ENCODE peak calls at places on chromosomes 5 and 9, in six cellular contexts. One of them, this sample, is unnamed.

GRCh38 chr5:143717400-143717799 is 94.6 kb upstream of the HMHB1 start:
- DNase-seq in skeletal muscle cell: peak
- DNase-seq in coronary artery: no peak
- DNase-seq in effector memory CD4-positive, alpha-beta T cell: no peak
- DNase-seq in foreskin fibroblast: peak
- DNase-seq in SW 1271: no peak
- DNase-seq in this sample: peak

GRCh38 chr9:127918201-127919107 is 1.6 kb upstream of the ST6GALNAC4 start:
- DNase-seq in skeletal muscle cell: no peak
- DNase-seq in SW 1271: no peak
- DNase-seq in coronary artery: no peak
- DNase-seq in foreskin fibroblast: no peak
- DNase-seq in effector memory CD4-positive, alpha-beta T cell: no peak
- DNase-seq in this sample: no peak

GRCh38 chr5:69129413-69129812 is 35.6 kb downstream of the SLC30A5 start:
- DNase-seq in effector memory CD4-positive, alpha-beta T cell: no peak
- DNase-seq in skeletal muscle cell: peak
- DNase-seq in coronary artery: no peak
- DNase-seq in foreskin fibroblast: peak
- DNase-seq in SW 1271: no peak
- DNase-seq in this sample: peak

GRCh38 chr5:96961053-96961452 is 25.2 kb downstream of the LNPEP start:
- DNase-seq in effector memory CD4-positive, alpha-beta T cell: no peak
- DNase-seq in foreskin fibroblast: no peak
- DNase-seq in skeletal muscle cell: no peak
- DNase-seq in SW 1271: no peak
- DNase-seq in coronary artery: no peak
- DNase-seq in this sample: no peak

GRCh38 chr5:133247881-133248642 is 196.2 kb downstream of the HSPA4 start:
- DNase-seq in effector memory CD4-positive, alpha-beta T cell: no peak
- DNase-seq in skeletal muscle cell: peak
- DNase-seq in coronary artery: no peak
- DNase-seq in foreskin fibroblast: no peak
- DNase-seq in SW 1271: no peak
- DNase-seq in this sample: no peak

GRCh38 chr5:5418006-5418405 is 4.5 kb upstream of the ICE1 start:
- DNase-seq in effector memory CD4-positive, alpha-beta T cell: no peak
- DNase-seq in SW 1271: no peak
- DNase-seq in skeletal muscle cell: no peak
- DNase-seq in coronary artery: no peak
- DNase-seq in foreskin fibroblast: no peak
- DNase-seq in this sample: no peak

GRCh38 chr5:75412111-75412990 is 75.3 kb downstream of the HMGCR start:
- DNase-seq in foreskin fibroblast: no peak
- DNase-seq in skeletal muscle cell: peak
- DNase-seq in SW 1271: no peak
- DNase-seq in coronary artery: no peak
- DNase-seq in effector memory CD4-positive, alpha-beta T cell: no peak
- DNase-seq in this sample: peak

GRCh38 chr9:136103651-136104487 is 8.8 kb upstream of the NACC2 start:
- DNase-seq in skeletal muscle cell: no peak
- DNase-seq in coronary artery: no peak
- DNase-seq in foreskin fibroblast: no peak
- DNase-seq in SW 1271: no peak
- DNase-seq in effector memory CD4-positive, alpha-beta T cell: no peak
- DNase-seq in this sample: no peak

GRCh38 chr5:139494832-139495231 is 12.3 kb upstream of the STING1 start:
- DNase-seq in SW 1271: no peak
- DNase-seq in skeletal muscle cell: no peak
- DNase-seq in effector memory CD4-positive, alpha-beta T cell: no peak
- DNase-seq in coronary artery: no peak
- DNase-seq in foreskin fibroblast: peak
- DNase-seq in this sample: peak

GRCh38 chr5:72465068-72465467 is 42.1 kb downstream of the ZNF366 start:
- DNase-seq in coronary artery: no peak
- DNase-seq in skeletal muscle cell: no peak
- DNase-seq in foreskin fibroblast: no peak
- DNase-seq in SW 1271: no peak
- DNase-seq in effector memory CD4-positive, alpha-beta T cell: no peak
- DNase-seq in this sample: no peak

GRCh38 chr5:8363133-8363532 is 494.2 kb downstream of the MTRR start:
- DNase-seq in skeletal muscle cell: no peak
- DNase-seq in coronary artery: no peak
- DNase-seq in effector memory CD4-positive, alpha-beta T cell: no peak
- DNase-seq in foreskin fibroblast: no peak
- DNase-seq in SW 1271: no peak
- DNase-seq in this sample: no peak

GRCh38 chr5:56506586-56506985 is 273.5 kb upstream of the ANKRD55 start:
- DNase-seq in foreskin fibroblast: peak
- DNase-seq in SW 1271: no peak
- DNase-seq in coronary artery: no peak
- DNase-seq in effector memory CD4-positive, alpha-beta T cell: no peak
- DNase-seq in skeletal muscle cell: no peak
- DNase-seq in this sample: peak

GRCh38 chr9:14198544-14199510 is 115.1 kb downstream of the NFIB start:
- DNase-seq in effector memory CD4-positive, alpha-beta T cell: no peak
- DNase-seq in foreskin fibroblast: no peak
- DNase-seq in coronary artery: no peak
- DNase-seq in skeletal muscle cell: no peak
- DNase-seq in SW 1271: no peak
- DNase-seq in this sample: peak

GRCh38 chr5:82785941-82786340 is 291.3 kb downstream of the TMEM167A start:
- DNase-seq in foreskin fibroblast: no peak
- DNase-seq in SW 1271: no peak
- DNase-seq in skeletal muscle cell: no peak
- DNase-seq in coronary artery: no peak
- DNase-seq in effector memory CD4-positive, alpha-beta T cell: no peak
- DNase-seq in this sample: no peak

GRCh38 chr5:1974501-1975405 is 92.0 kb upstream of the IRX4 start:
- DNase-seq in foreskin fibroblast: no peak
- DNase-seq in effector memory CD4-positive, alpha-beta T cell: no peak
- DNase-seq in coronary artery: no peak
- DNase-seq in skeletal muscle cell: no peak
- DNase-seq in SW 1271: no peak
- DNase-seq in this sample: peak

GRCh38 chr9:21864505-21864904 is 62.1 kb downstream of the MTAP start:
- DNase-seq in foreskin fibroblast: no peak
- DNase-seq in coronary artery: no peak
- DNase-seq in skeletal muscle cell: no peak
- DNase-seq in effector memory CD4-positive, alpha-beta T cell: no peak
- DNase-seq in SW 1271: no peak
- DNase-seq in this sample: no peak

GRCh38 chr5:179317411-179318192 is 27.7 kb downstream of the ADAMTS2 start:
- DNase-seq in foreskin fibroblast: no peak
- DNase-seq in SW 1271: no peak
- DNase-seq in skeletal muscle cell: no peak
- DNase-seq in coronary artery: no peak
- DNase-seq in effector memory CD4-positive, alpha-beta T cell: no peak
- DNase-seq in this sample: no peak

GRCh38 chr9:107239474-107239873 is 43.6 kb upstream of the RAD23B start:
- DNase-seq in coronary artery: no peak
- DNase-seq in effector memory CD4-positive, alpha-beta T cell: no peak
- DNase-seq in foreskin fibroblast: peak
- DNase-seq in skeletal muscle cell: no peak
- DNase-seq in SW 1271: no peak
- DNase-seq in this sample: no peak

GRCh38 chr9:14214693-14215092 is 99.2 kb downstream of the NFIB start:
- DNase-seq in effector memory CD4-positive, alpha-beta T cell: no peak
- DNase-seq in foreskin fibroblast: no peak
- DNase-seq in SW 1271: no peak
- DNase-seq in coronary artery: no peak
- DNase-seq in skeletal muscle cell: no peak
- DNase-seq in this sample: no peak

GRCh38 chr5:2861605-2862004 is 110.1 kb upstream of the IRX2 start:
- DNase-seq in effector memory CD4-positive, alpha-beta T cell: no peak
- DNase-seq in foreskin fibroblast: no peak
- DNase-seq in coronary artery: no peak
- DNase-seq in skeletal muscle cell: no peak
- DNase-seq in SW 1271: no peak
- DNase-seq in this sample: no peak

GRCh38 chr5:78500028-78500427 is 139.6 kb downstream of the SCAMP1 start:
- DNase-seq in SW 1271: no peak
- DNase-seq in effector memory CD4-positive, alpha-beta T cell: no peak
- DNase-seq in skeletal muscle cell: no peak
- DNase-seq in coronary artery: no peak
- DNase-seq in foreskin fibroblast: peak
- DNase-seq in this sample: peak

GRCh38 chr5:160198148-160198545 is 31.2 kb upstream of the FABP6 start:
- DNase-seq in effector memory CD4-positive, alpha-beta T cell: no peak
- DNase-seq in SW 1271: no peak
- DNase-seq in skeletal muscle cell: no peak
- DNase-seq in coronary artery: no peak
- DNase-seq in foreskin fibroblast: no peak
- DNase-seq in this sample: no peak

GRCh38 chr9:126637002-126637849 is 23.5 kb downstream of the LMX1B start:
- DNase-seq in foreskin fibroblast: no peak
- DNase-seq in effector memory CD4-positive, alpha-beta T cell: no peak
- DNase-seq in skeletal muscle cell: no peak
- DNase-seq in coronary artery: no peak
- DNase-seq in SW 1271: no peak
- DNase-seq in this sample: no peak

GRCh38 chr9:124392855-124393460 is 22.3 kb downstream of the PSMB7 start:
- DNase-seq in skeletal muscle cell: peak
- DNase-seq in coronary artery: no peak
- DNase-seq in foreskin fibroblast: peak
- DNase-seq in SW 1271: peak
- DNase-seq in effector memory CD4-positive, alpha-beta T cell: no peak
- DNase-seq in this sample: peak

GRCh38 chr5:6505779-6506557 is 57.3 kb downstream of the UBE2QL1 start:
- DNase-seq in foreskin fibroblast: no peak
- DNase-seq in skeletal muscle cell: no peak
- DNase-seq in SW 1271: no peak
- DNase-seq in effector memory CD4-positive, alpha-beta T cell: no peak
- DNase-seq in coronary artery: peak
- DNase-seq in this sample: no peak

GRCh38 chr9:110864011-110864410 is 174.3 kb downstream of the LPAR1 start:
- DNase-seq in skeletal muscle cell: no peak
- DNase-seq in coronary artery: no peak
- DNase-seq in effector memory CD4-positive, alpha-beta T cell: no peak
- DNase-seq in SW 1271: no peak
- DNase-seq in foreskin fibroblast: no peak
- DNase-seq in this sample: no peak

GRCh38 chr9:128043467-128043868 is 23.7 kb downstream of the NAIF1 start:
- DNase-seq in effector memory CD4-positive, alpha-beta T cell: no peak
- DNase-seq in SW 1271: no peak
- DNase-seq in foreskin fibroblast: no peak
- DNase-seq in skeletal muscle cell: no peak
- DNase-seq in coronary artery: no peak
- DNase-seq in this sample: no peak

GRCh38 chr9:36398745-36399144 is 1.3 kb downstream of the RNF38 start:
- DNase-seq in foreskin fibroblast: peak
- DNase-seq in skeletal muscle cell: no peak
- DNase-seq in coronary artery: no peak
- DNase-seq in effector memory CD4-positive, alpha-beta T cell: no peak
- DNase-seq in SW 1271: no peak
- DNase-seq in this sample: peak

GRCh38 chr5:124064956-124065355 is 553.0 kb downstream of the CSNK1G3 start:
- DNase-seq in foreskin fibroblast: peak
- DNase-seq in SW 1271: no peak
- DNase-seq in coronary artery: no peak
- DNase-seq in skeletal muscle cell: no peak
- DNase-seq in effector memory CD4-positive, alpha-beta T cell: no peak
- DNase-seq in this sample: no peak

GRCh38 chr9:115018547-115019435 is 88.4 kb upstream of the TNFSF8 start:
- DNase-seq in skeletal muscle cell: peak
- DNase-seq in effector memory CD4-positive, alpha-beta T cell: no peak
- DNase-seq in coronary artery: no peak
- DNase-seq in foreskin fibroblast: peak
- DNase-seq in SW 1271: no peak
- DNase-seq in this sample: peak

GRCh38 chr5:136819526-136820302 is 454.4 kb upstream of the TRPC7 start:
- DNase-seq in skeletal muscle cell: no peak
- DNase-seq in SW 1271: no peak
- DNase-seq in foreskin fibroblast: no peak
- DNase-seq in coronary artery: no peak
- DNase-seq in effector memory CD4-positive, alpha-beta T cell: no peak
- DNase-seq in this sample: no peak

GRCh38 chr9:109771084-109771483 is 8.9 kb upstream of the PALM2AKAP2 start:
- DNase-seq in foreskin fibroblast: no peak
- DNase-seq in skeletal muscle cell: peak
- DNase-seq in SW 1271: no peak
- DNase-seq in effector memory CD4-positive, alpha-beta T cell: no peak
- DNase-seq in coronary artery: no peak
- DNase-seq in this sample: peak

GRCh38 chr9:21856301-21857094 is 54.1 kb downstream of the MTAP start:
- DNase-seq in effector memory CD4-positive, alpha-beta T cell: no peak
- DNase-seq in coronary artery: no peak
- DNase-seq in skeletal muscle cell: no peak
- DNase-seq in SW 1271: no peak
- DNase-seq in foreskin fibroblast: peak
- DNase-seq in this sample: peak

GRCh38 chr9:108553111-108553635 is 302.6 kb downstream of the ACTL7B start:
- DNase-seq in skeletal muscle cell: no peak
- DNase-seq in foreskin fibroblast: no peak
- DNase-seq in effector memory CD4-positive, alpha-beta T cell: no peak
- DNase-seq in SW 1271: no peak
- DNase-seq in coronary artery: no peak
- DNase-seq in this sample: no peak

GRCh38 chr9:107397076-107398049 is 92.2 kb downstream of the KLF4 start:
- DNase-seq in effector memory CD4-positive, alpha-beta T cell: no peak
- DNase-seq in SW 1271: no peak
- DNase-seq in coronary artery: no peak
- DNase-seq in foreskin fibroblast: peak
- DNase-seq in skeletal muscle cell: no peak
- DNase-seq in this sample: peak

GRCh38 chr9:125842215-125842614 is 95.0 kb downstream of the PBX3 start:
- DNase-seq in skeletal muscle cell: no peak
- DNase-seq in foreskin fibroblast: no peak
- DNase-seq in coronary artery: no peak
- DNase-seq in SW 1271: no peak
- DNase-seq in effector memory CD4-positive, alpha-beta T cell: no peak
- DNase-seq in this sample: no peak

GRCh38 chr9:93117924-93118862 is 15.9 kb downstream of the NINJ1 start:
- DNase-seq in foreskin fibroblast: no peak
- DNase-seq in SW 1271: no peak
- DNase-seq in skeletal muscle cell: no peak
- DNase-seq in effector memory CD4-positive, alpha-beta T cell: no peak
- DNase-seq in coronary artery: peak
- DNase-seq in this sample: no peak

This sample was measured in AG20443.